ENCODE peak calls at places on chromosome 6, in five cellular contexts. U is EL, O is SW 1271, P is H54, C is type B pancreatic cell. R is an unnamed sample.
A peak's percentile ranks its signal among the peaks of the same experiment; 100 is the strongest.

GRCh38 chr6:33914519-33915120 is 110.8 kb upstream of the MLN start:
- DNase-seq in U (no peak), O (no peak), P (no peak), C (no peak), R (no peak)

GRCh38 chr6:165486183-165487137 is 176.6 kb downstream of the PDE10A start:
- DNase-seq in U (no peak), O (no peak), P (no peak), C (no peak), R (no peak)

GRCh38 chr6:144262470-144263369 is 22.4 kb upstream of the UTRN start:
- DNase-seq in U (no peak), O (no peak), P (no peak), C (no peak), R (no peak)

GRCh38 chr6:10901751-10902150 is 14.9 kb downstream of the SYCP2L start:
- DNase-seq in U (no peak), O (no peak), P (no peak), C (no peak), R (no peak)

GRCh38 chr6:111593516-111593824 is 12.2 kb downstream of the TRAF3IP2 start:
- DNase-seq in U (no peak), O (no peak), P (no peak), C (no peak), R (no peak)

GRCh38 chr6:136108591-136108990 is 141.5 kb downstream of the MTFR2 start:
- DNase-seq in U (no peak), O (no peak), P (no peak), C (no peak), R (no peak)

GRCh38 chr6:129835691-129836090 is 25.4 kb downstream of the TMEM244 start:
- DNase-seq in U (peak; percentile 28), O (no peak), P (no peak), C (no peak), R (no peak)

GRCh38 chr6:56245903-56246351 is 1.5 kb downstream of the COL21A1 start:
- DNase-seq in U (no peak), O (no peak), P (no peak), C (no peak), R (no peak)

GRCh38 chr6:109834595-109835437 is 143.3 kb upstream of the GPR6 start:
- DNase-seq in U (peak; percentile 14), O (no peak), P (no peak), C (no peak), R (no peak)

GRCh38 chr6:151814614-151815013 is 7.1 kb downstream of the ESR1 start:
- DNase-seq in U (no peak), O (no peak), P (no peak), C (no peak), R (no peak)

GRCh38 chr6:111201155-111201554 is 113.9 kb downstream of the SLC16A10 start:
- DNase-seq in U (no peak), O (no peak), P (no peak), C (no peak), R (no peak)

GRCh38 chr6:136547336-136547735 is 2.9 kb downstream of the MAP7 start:
- DNase-seq in U (peak; percentile 23), O (no peak), P (no peak), C (no peak), R (peak; percentile 48)

GRCh38 chr6:110575910-110576463 is 99.6 kb upstream of the SLC22A16 start:
- DNase-seq in U (no peak), O (no peak), P (no peak), C (no peak), R (no peak)

GRCh38 chr6:46921731-46922130 is at the start of gene ADGRF5:
- DNase-seq in U (no peak), O (no peak), P (no peak), C (no peak), R (no peak)

GRCh38 chr6:84415517-84415916 is 188.1 kb upstream of the CEP162 start:
- DNase-seq in U (no peak), O (no peak), P (no peak), C (no peak), R (no peak)

GRCh38 chr6:43911354-43911624 is 141.3 kb downstream of the VEGFA start:
- DNase-seq in U (no peak), O (no peak), P (no peak), C (no peak), R (no peak)

GRCh38 chr6:35203152-35203670 is 10.5 kb upstream of the SCUBE3 start:
- DNase-seq in U (no peak), O (no peak), P (no peak), C (no peak), R (no peak)

GRCh38 chr6:5190467-5190866 is 70.3 kb downstream of the LYRM4 start:
- DNase-seq in U (peak; percentile 96), O (peak; percentile 68), P (peak; percentile 42), C (no peak), R (peak; percentile 98)

GRCh38 chr6:141309295-141309694 is 823.4 kb upstream of the GJE1 start:
- DNase-seq in U (peak; percentile 10), O (no peak), P (no peak), C (no peak), R (no peak)

GRCh38 chr6:81216668-81217067 is 535.8 kb downstream of the TENT5A start:
- DNase-seq in U (no peak), O (no peak), P (no peak), C (no peak), R (no peak)

GRCh38 chr6:26501482-26501986 is 1.4 kb downstream of the BTN1A1 start:
- DNase-seq in U (peak; percentile 31), O (no peak), P (no peak), C (no peak), R (peak; percentile 12)

GRCh38 chr6:894274-894673 is 201.3 kb upstream of the EXOC2 start:
- DNase-seq in U (no peak), O (no peak), P (no peak), C (no peak), R (no peak)

GRCh38 chr6:70884074-70884983 is 72.5 kb downstream of the B3GAT2 start:
- DNase-seq in U (peak; percentile 61), O (peak; percentile 1), P (peak; percentile 50), C (no peak), R (peak; percentile 32)

GRCh38 chr6:69584536-69584912 is 212.3 kb downstream of the LMBRD1 start:
- DNase-seq in U (peak; percentile 16), O (no peak), P (no peak), C (no peak), R (no peak)

GRCh38 chr6:16849280-16850210 is 88.3 kb upstream of the ATXN1 start:
- DNase-seq in U (peak; percentile 62), O (no peak), P (no peak), C (no peak), R (peak; percentile 65)

GRCh38 chr6:168823397-168824020 is 382.5 kb downstream of the SMOC2 start:
- DNase-seq in U (no peak), O (no peak), P (no peak), C (no peak), R (no peak)

GRCh38 chr6:24699521-24700359 is 19.2 kb downstream of the C6orf62 start:
- DNase-seq in U (no peak), O (no peak), P (no peak), C (no peak), R (peak; percentile 18)

GRCh38 chr6:41683460-41684310 is 45.4 kb downstream of the MDFI start:
- DNase-seq in U (peak; percentile 68), O (no peak), P (peak; percentile 56), C (peak; percentile 86), R (peak; percentile 71)

GRCh38 chr6:140043357-140043756 is 668.9 kb upstream of the CITED2 start:
- DNase-seq in U (peak; percentile 95), O (peak; percentile 81), P (peak; percentile 9), C (no peak), R (peak; percentile 97)

GRCh38 chr6:54700158-54700557 is 146.4 kb upstream of the FAM83B start:
- DNase-seq in U (no peak), O (no peak), P (no peak), C (no peak), R (no peak)